ENCODE peak calls at places on chromosomes 11 and 22, in eight cellular contexts. O, Q, Y, T, M, E, I and X are unnamed samples.

GRCh38 chr11:386483-386882 is 7.5 kb upstream of the PKP3 start:
- DNase-seq in E (no peak), O (no peak), Y (no peak), Q (no peak), M (no peak), T (no peak), I (no peak), X (no peak)

GRCh38 chr11:47414685-47415070 is 6.3 kb downstream of the SLC39A13 start:
- DNase-seq in Y (no peak), I (no peak), O (no peak), T (no peak), M (no peak), E (no peak), Q (no peak), X (no peak)

GRCh38 chr22:45757068-45757467 is 85.4 kb downstream of the ATXN10 start:
- DNase-seq in O (peak), Y (no peak), M (peak), I (no peak), E (no peak), Q (no peak), T (peak), X (no peak)

GRCh38 chr11:63917685-63918523 is 940 bp upstream of the RCOR2 start:
- DNase-seq in I (no peak), Q (no peak), T (no peak), O (peak), Y (peak), M (peak), E (no peak), X (peak)

GRCh38 chr22:20115691-20116375 is at the start of gene RANBP1:
- DNase-seq in T (no peak), E (no peak), O (no peak), Y (no peak), M (no peak), I (no peak), Q (no peak), X (no peak)

GRCh38 chr11:82899957-82900276 is 313 bp downstream of the PRCP start:
- DNase-seq in Q (no peak), Y (no peak), T (peak), I (no peak), M (no peak), E (no peak), O (no peak), X (no peak)

GRCh38 chr11:23555085-23555484 is 694.8 kb upstream of the CCDC179 start:
- DNase-seq in Y (no peak), O (peak), Q (no peak), E (peak), I (no peak), T (peak), M (no peak), X (no peak)

GRCh38 chr22:44147036-44147645 is 33.6 kb upstream of the PARVG start:
- DNase-seq in Q (no peak), Y (no peak), O (no peak), E (no peak), T (no peak), M (no peak), I (no peak), X (no peak)

GRCh38 chr11:36622431-36623136 is 24.5 kb upstream of the RAG2 start:
- DNase-seq in M (no peak), Y (peak), Q (peak), O (peak), E (peak), T (peak), I (no peak), X (no peak)

GRCh38 chr11:75813126-75813525 is 1.9 kb upstream of the UVRAG start:
- DNase-seq in Y (no peak), I (no peak), T (no peak), M (no peak), Q (no peak), O (no peak), E (no peak), X (no peak)

GRCh38 chr22:22754961-22755777 is 110.8 kb downstream of the GGTLC2 start:
- DNase-seq in Q (no peak), E (no peak), T (no peak), I (no peak), Y (no peak), O (no peak), M (no peak), X (no peak)

GRCh38 chr11:8392166-8392565 is 128.5 kb upstream of the LMO1 start:
- DNase-seq in T (no peak), Y (no peak), O (no peak), M (no peak), E (no peak), Q (no peak), I (no peak), X (no peak)

GRCh38 chr11:116986521-116987105 is 111.6 kb downstream of the SIK3 start:
- DNase-seq in T (peak), M (no peak), E (peak), Q (no peak), Y (peak), I (no peak), O (peak), X (no peak)

GRCh38 chr11:31827458-31828206 is 16.5 kb upstream of the PAX6 start:
- DNase-seq in O (no peak), Q (no peak), E (no peak), Y (no peak), I (no peak), T (peak), M (no peak), X (no peak)

GRCh38 chr11:118343981-118344521 is at the start of gene CD3G:
- DNase-seq in T (no peak), E (no peak), M (no peak), Y (no peak), Q (no peak), O (no peak), I (peak), X (no peak)

GRCh38 chr11:17460406-17460805 is 16.2 kb downstream of the ABCC8 start:
- DNase-seq in Q (no peak), O (no peak), I (no peak), E (no peak), T (no peak), Y (no peak), M (no peak), X (no peak)

GRCh38 chr22:48954781-48955311 is 872.8 kb downstream of the BRD1 start:
- DNase-seq in E (no peak), M (no peak), Q (no peak), O (peak), T (no peak), Y (no peak), I (no peak), X (no peak)

GRCh38 chr22:37126882-37127281 is 17.4 kb upstream of the TMPRSS6 start:
- DNase-seq in I (no peak), O (no peak), M (no peak), Y (peak), T (no peak), E (no peak), Q (no peak), X (no peak)

GRCh38 chr11:64339754-64340408 is at the start of gene CCDC88B:
- DNase-seq in O (no peak), E (no peak), I (peak), M (no peak), Y (peak), T (no peak), Q (no peak), X (no peak)

GRCh38 chr11:122192634-122193245 is 76.7 kb upstream of the BLID start:
- DNase-seq in E (no peak), I (no peak), T (peak), M (no peak), Y (no peak), O (peak), Q (no peak), X (no peak)

GRCh38 chr22:47540011-47540410 is 777.6 kb downstream of the TBC1D22A start:
- DNase-seq in O (no peak), M (no peak), Y (no peak), E (no peak), Q (no peak), I (no peak), T (no peak), X (no peak)

GRCh38 chr11:36103933-36104530 is 160.2 kb downstream of the LDLRAD3 start:
- DNase-seq in M (no peak), Y (no peak), O (no peak), Q (no peak), I (no peak), T (no peak), E (no peak), X (no peak)

GRCh38 chr11:1168721-1169161 is 11.0 kb downstream of the MUC5AC start:
- DNase-seq in O (no peak), Y (no peak), I (no peak), T (no peak), M (no peak), E (no peak), Q (no peak), X (no peak)

GRCh38 chr11:46210133-46210636 is 67.3 kb upstream of the CREB3L1 start:
- DNase-seq in Y (no peak), T (peak), M (no peak), Q (no peak), E (peak), O (peak), I (no peak), X (no peak)

GRCh38 chr22:25110596-25110845 is 89.1 kb upstream of the CRYBB3 start:
- DNase-seq in M (no peak), E (no peak), Q (no peak), Y (no peak), O (no peak), I (no peak), T (no peak), X (no peak)

GRCh38 chr11:86620796-86621575 is 51.4 kb downstream of the ME3 start:
- DNase-seq in T (peak), O (peak), I (no peak), Y (no peak), Q (no peak), E (no peak), M (no peak), X (no peak)

GRCh38 chr11:46381046-46381835 is at the start of gene MDK:
- DNase-seq in I (no peak), M (peak), O (no peak), Q (no peak), E (no peak), Y (no peak), T (peak), X (no peak)

GRCh38 chr11:61369372-61370348 is 7.5 kb downstream of the TMEM138 start:
- DNase-seq in T (peak), I (no peak), Y (no peak), Q (no peak), E (no peak), O (peak), M (peak), X (no peak)

GRCh38 chr11:131694526-131695424 is 324.4 kb downstream of the NTM start:
- DNase-seq in I (peak), O (peak), Q (peak), E (peak), M (peak), Y (peak), T (peak), X (peak)

GRCh38 chr11:86243377-86243776 is 1.2 kb upstream of the EED start:
- DNase-seq in T (no peak), M (no peak), I (no peak), Q (no peak), O (no peak), Y (no peak), E (no peak), X (no peak)

GRCh38 chr11:113533425-113533698 is 58.2 kb upstream of the DRD2 start:
- DNase-seq in Y (no peak), T (no peak), O (no peak), I (no peak), E (no peak), M (no peak), Q (no peak), X (no peak)

GRCh38 chr22:22759889-22760546 is 115.6 kb downstream of the GGTLC2 start:
- DNase-seq in E (no peak), O (no peak), Q (no peak), T (no peak), M (no peak), I (no peak), Y (no peak), X (no peak)

GRCh38 chr11:43987384-43988039 is 45.1 kb downstream of the C11orf96 start:
- DNase-seq in M (peak), E (peak), Q (peak), Y (no peak), O (peak), I (no peak), T (peak), X (peak)